ENCODE peak calls at places on chromosomes 11 and 22, in seven cellular contexts. S is HCT116, H is HEK293T, D is K562, J is HepG2, P is GM12878, R is H1. G is an unnamed sample.

GRCh38 chr11:30914143-30914762 is 328.1 kb upstream of the MPPED2 start:
- DNase-seq in P (no peak), H (peak), D (no peak), J (peak), S (peak), R (peak), G (peak)

GRCh38 chr11:80103149-80103859 is 662.5 kb upstream of the TENM4 start:
- DNase-seq in J (peak), H (no peak), R (no peak), D (no peak), P (no peak), S (no peak), G (no peak)

GRCh38 chr11:43923327-43924111 is 18.9 kb upstream of the C11orf96 start:
- DNase-seq in D (no peak), J (no peak), S (no peak), R (no peak), H (no peak), P (no peak), G (no peak)

GRCh38 chr11:76436020-76436419 is 8.8 kb upstream of the EMSY start:
- DNase-seq in S (no peak), R (no peak), P (no peak), H (no peak), D (no peak), J (no peak), G (no peak)

GRCh38 chr11:108223449-108224149 is 732 bp downstream of the ATM start:
- DNase-seq in H (no peak), R (no peak), S (no peak), J (no peak), P (no peak), D (peak), G (no peak)

GRCh38 chr11:72589802-72590761 is 84.1 kb downstream of the PDE2A start:
- DNase-seq in H (peak), R (peak), S (no peak), J (peak), P (no peak), D (peak), G (peak)

GRCh38 chr22:45942344-45942743 is 34.6 kb downstream of the WNT7B start:
- DNase-seq in J (no peak), R (no peak), P (no peak), H (no peak), D (no peak), S (no peak), G (no peak)

GRCh38 chr11:118789501-118790356 is 1.2 kb downstream of the DDX6 start:
- DNase-seq in H (no peak), P (peak), J (no peak), D (no peak), S (no peak), R (peak), G (no peak)

GRCh38 chr11:119692547-119692834 is 36.5 kb downstream of the NECTIN1 start:
- DNase-seq in D (no peak), S (no peak), P (no peak), H (no peak), J (no peak), R (no peak), G (no peak)

GRCh38 chr11:67252831-67253239 is 13.4 kb upstream of the GRK2 start:
- DNase-seq in D (no peak), P (no peak), S (no peak), R (no peak), H (no peak), J (no peak), G (no peak)

GRCh38 chr11:6557761-6558674 is 45.4 kb downstream of the RRP8 start:
- DNase-seq in S (no peak), J (no peak), R (no peak), P (no peak), D (no peak), H (no peak), G (no peak)

GRCh38 chr22:20997536-20998257 is 4.2 kb downstream of the THAP7 start:
- DNase-seq in R (no peak), J (no peak), H (no peak), P (no peak), D (no peak), S (no peak), G (no peak)

GRCh38 chr11:84886344-84886743 is 740.8 kb downstream of the DLG2 start:
- DNase-seq in P (no peak), S (no peak), D (no peak), H (no peak), J (no peak), R (no peak), G (no peak)

GRCh38 chr11:93221539-93221938 is 23.7 kb upstream of the SLC36A4 start:
- DNase-seq in R (no peak), S (no peak), D (no peak), H (no peak), J (no peak), P (no peak), G (no peak)

GRCh38 chr11:1129143-1129665 is 28.5 kb upstream of the MUC5AC start:
- DNase-seq in J (no peak), H (no peak), P (no peak), R (no peak), S (no peak), D (no peak), G (peak)

GRCh38 chr11:62580959-62581715 is 7.4 kb upstream of the EEF1G start:
- DNase-seq in S (no peak), P (no peak), J (no peak), H (no peak), R (no peak), D (no peak), G (no peak)

GRCh38 chr11:84227970-84228369 is 941.8 kb upstream of the CCDC90B start:
- DNase-seq in D (no peak), H (no peak), P (no peak), J (no peak), S (no peak), R (no peak), G (no peak)

GRCh38 chr11:62373464-62374110 is 36.3 kb downstream of the ASRGL1 start:
- DNase-seq in J (no peak), P (no peak), H (no peak), D (no peak), R (no peak), S (no peak), G (no peak)

GRCh38 chr11:57303990-57304579 is 20.7 kb downstream of the TNKS1BP1 start:
- DNase-seq in D (no peak), J (no peak), R (no peak), S (no peak), P (no peak), H (no peak), G (no peak)

GRCh38 chr22:35064664-35065063 is 1.3 kb upstream of the ISX start:
- DNase-seq in R (no peak), D (peak), H (no peak), J (peak), S (no peak), P (peak), G (no peak)

GRCh38 chr11:87046824-87047223 is 9.1 kb downstream of the TMEM135 start:
- DNase-seq in D (no peak), S (no peak), R (no peak), P (no peak), H (no peak), J (no peak), G (no peak)

GRCh38 chr11:63505857-63506528 is at the start of gene LGALS12:
- DNase-seq in S (no peak), H (no peak), D (peak), J (no peak), P (no peak), R (no peak), G (peak)

GRCh38 chr11:119782673-119783072 is 53.7 kb upstream of the NECTIN1 start:
- DNase-seq in H (no peak), P (no peak), J (no peak), R (no peak), S (no peak), D (no peak), G (no peak)

GRCh38 chr22:42879371-42880021 is 22.4 kb upstream of the ARFGAP3 start:
- DNase-seq in J (no peak), H (no peak), R (no peak), P (no peak), D (no peak), S (no peak), G (no peak)

GRCh38 chr11:85787809-85788805 is 22.8 kb downstream of the SYTL2 start:
- DNase-seq in S (no peak), J (peak), H (no peak), R (no peak), D (no peak), P (no peak), G (no peak)

GRCh38 chr11:72239296-72239848 is 4.6 kb downstream of the PHOX2A start:
- DNase-seq in J (no peak), R (peak), S (no peak), H (no peak), P (no peak), D (no peak), G (peak)

GRCh38 chr11:92329137-92329536 is 104.5 kb downstream of the FAT3 start:
- DNase-seq in P (no peak), H (no peak), S (no peak), R (no peak), D (no peak), J (no peak), G (no peak)

GRCh38 chr11:124943242-124943641 is 7.4 kb upstream of the HEPACAM start:
- DNase-seq in J (peak), H (no peak), D (no peak), R (no peak), S (no peak), P (no peak), G (no peak)

GRCh38 chr11:27319065-27319464 is 44.0 kb downstream of the CCDC34 start:
- DNase-seq in S (peak), H (no peak), R (no peak), P (peak), J (peak), D (no peak), G (no peak)

GRCh38 chr11:122853971-122854446 is 15.7 kb downstream of the CRTAM start:
- DNase-seq in J (peak), D (peak), S (peak), P (no peak), R (peak), H (peak), G (peak)

GRCh38 chr22:42114721-42115120 is 15.9 kb downstream of the CYP2D6 start:
- DNase-seq in R (peak), D (no peak), J (peak), P (no peak), S (peak), H (peak), G (peak)

GRCh38 chr11:121117753-121118152 is 16.7 kb downstream of the TECTA start:
- DNase-seq in R (no peak), P (no peak), H (no peak), S (no peak), J (no peak), D (no peak), G (no peak)

GRCh38 chr22:47071812-47072641 is 309.6 kb downstream of the TBC1D22A start:
- DNase-seq in R (no peak), S (no peak), P (no peak), D (no peak), H (no peak), J (no peak), G (no peak)

GRCh38 chr11:126340960-126341709 is 14.4 kb upstream of the ST3GAL4 start:
- DNase-seq in H (no peak), P (peak), J (no peak), S (no peak), R (no peak), D (no peak), G (no peak)

GRCh38 chr11:69683764-69684333 is 8.7 kb upstream of the LTO1 start:
- DNase-seq in R (peak), P (no peak), H (no peak), D (peak), S (no peak), J (peak), G (peak)

GRCh38 chr22:36221799-36222751 is 17.3 kb downstream of the APOL2 start:
- DNase-seq in D (peak), H (peak), S (peak), P (no peak), J (peak), R (peak), G (peak)

GRCh38 chr22:37555029-37555428 is 5.3 kb upstream of the CDC42EP1 start:
- DNase-seq in H (no peak), J (no peak), S (no peak), P (no peak), R (no peak), D (no peak), G (no peak)

DNA sequence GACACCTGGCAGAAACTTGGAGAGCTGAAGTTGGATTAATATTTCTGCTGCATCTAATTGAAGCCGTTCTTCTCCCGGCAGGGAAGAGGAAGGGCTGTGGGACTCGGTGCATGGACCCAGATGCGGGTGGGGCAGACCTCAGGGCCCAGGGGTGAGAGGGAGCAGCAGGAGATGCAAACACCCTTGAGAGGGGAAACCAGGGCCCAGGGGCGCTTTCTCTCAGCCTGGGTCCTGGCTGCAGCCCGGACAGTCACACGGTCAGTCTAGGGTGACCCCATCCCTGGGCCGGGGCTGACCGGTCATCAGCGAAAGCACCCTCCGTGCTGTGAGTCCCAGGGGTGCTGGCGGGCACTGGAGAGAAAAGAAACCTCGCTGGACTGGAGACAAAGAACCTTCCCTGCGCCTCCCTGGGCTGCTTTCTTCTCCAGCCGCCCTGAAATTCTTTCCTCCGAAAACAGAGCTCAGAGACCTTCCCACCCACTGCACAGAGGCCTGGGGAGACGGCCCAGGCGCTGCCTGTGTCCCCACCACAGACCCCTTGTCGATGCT is 241.9 kb downstream of the BRD1 start:
- DNase-seq in P (no peak), H (no peak), S (no peak), R (no peak), D (no peak), J (no peak), G (no peak)
- TF ChIP-seq SP1 in P (no peak), H (no peak), S (no peak), R (no peak), D (no peak), J (no peak), G (no peak)

DNA sequence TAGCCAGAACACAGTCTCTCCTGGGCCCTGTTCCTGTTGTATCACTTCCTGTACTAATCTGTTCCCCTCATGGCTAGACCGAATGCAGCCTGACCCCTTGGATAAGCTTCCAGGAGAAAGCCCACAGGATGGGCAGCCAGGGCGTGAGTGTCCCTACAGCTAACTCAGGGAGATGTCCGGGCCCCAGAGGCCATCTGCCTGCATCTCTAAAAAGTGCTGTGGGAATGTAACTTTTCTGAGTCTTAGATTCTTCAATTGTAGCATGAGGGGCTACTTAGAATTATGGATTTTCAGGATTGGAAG is 7.7 kb upstream of the MALAT1 start:
- DNase-seq in P (no peak), D (no peak), S (no peak), J (no peak), R (no peak), H (no peak), G (peak)
- TF ChIP-seq SP1 in P (no peak), D (no peak), S (no peak), J (no peak), R (no peak), H (no peak), G (no peak)

GRCh38 chr22:50199836-50200332 is 927 bp upstream of the SELENOO start:
- DNase-seq in J (no peak), S (no peak), R (peak), D (no peak), H (no peak), P (no peak), G (peak)
- TF ChIP-seq SP1 in J (no peak), S (no peak), R (no peak), D (no peak), H (no peak), P (no peak), G (no peak)

GRCh38 chr11:17008099-17008498 is 6.1 kb downstream of the PLEKHA7 start:
- DNase-seq in P (no peak), R (no peak), H (no peak), D (no peak), S (no peak), J (no peak), G (no peak)

GRCh38 chr11:17013548-17014320 is 480 bp downstream of the PLEKHA7 start:
- DNase-seq in P (no peak), H (peak), S (no peak), R (peak), D (no peak), J (peak), G (peak)

GRCh38 chr11:17012712-17013547 is 1.3 kb downstream of the PLEKHA7 start:
- DNase-seq in D (no peak), R (no peak), J (peak), S (peak), H (no peak), P (no peak), G (peak)

GRCh38 chr11:17012179-17012578 is 2.0 kb downstream of the PLEKHA7 start:
- DNase-seq in R (no peak), P (no peak), H (no peak), J (no peak), D (no peak), S (no peak), G (no peak)

DNA sequence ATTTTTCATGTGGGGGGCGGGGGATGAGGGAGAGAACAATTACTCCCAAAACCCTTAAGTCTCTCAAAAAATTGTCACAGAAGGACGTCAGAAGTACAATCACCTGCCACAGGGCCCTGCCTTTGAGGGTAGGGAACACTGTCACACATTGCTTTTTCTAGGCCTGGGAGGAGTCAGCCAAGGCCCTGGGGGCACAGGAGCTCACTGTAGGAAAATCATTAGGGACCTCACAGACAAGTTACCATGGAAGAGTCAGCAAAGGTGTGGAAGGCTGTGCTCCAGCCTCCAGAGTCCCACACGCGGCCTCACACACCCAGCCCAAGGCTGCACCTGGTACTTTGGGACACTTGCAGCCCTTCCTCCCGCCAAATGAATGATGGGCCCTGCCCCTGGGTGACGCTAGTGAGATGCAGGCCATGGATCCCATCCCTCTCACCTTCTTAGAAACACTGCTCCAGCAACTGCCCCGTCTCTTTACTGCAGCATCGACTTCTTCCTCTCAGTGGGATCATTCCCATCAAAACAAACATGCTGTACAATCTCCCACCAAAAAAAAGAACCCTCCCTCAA is 3.3 kb downstream of the PLEKHA7 start:
- DNase-seq in P (no peak), J (no peak), S (no peak), D (no peak), R (no peak), H (no peak), G (peak)
- TF ChIP-seq SP1 in P (no peak), J (no peak), S (no peak), D (no peak), R (no peak), H (no peak), G (no peak)

GRCh38 chr11:34909435-34909834 is 6.7 kb downstream of the APIP start:
- DNase-seq in S (no peak), J (no peak), D (no peak), P (no peak), H (no peak), R (no peak), G (no peak)

GRCh38 chr11:34905666-34906065 is 10.5 kb downstream of the APIP start:
- DNase-seq in J (no peak), S (no peak), R (no peak), H (no peak), P (no peak), D (no peak), G (no peak)

GRCh38 chr11:34910817-34911216 is 5.4 kb downstream of the APIP start:
- DNase-seq in D (no peak), J (no peak), P (no peak), S (no peak), R (no peak), H (no peak), G (no peak)

GRCh38 chr11:34907934-34908593 is 8.1 kb downstream of the APIP start:
- DNase-seq in D (no peak), P (no peak), J (no peak), R (no peak), S (no peak), H (no peak), G (no peak)

GRCh38 chr11:34909955-34910354 is 6.2 kb downstream of the APIP start:
- DNase-seq in D (no peak), R (no peak), J (no peak), P (no peak), S (no peak), H (no peak), G (no peak)
- TF ChIP-seq SP1 in D (no peak), R (no peak), J (no peak), P (no peak), S (no peak), H (no peak), G (no peak)